ENCODE peak calls at places on chromosomes 13 and 19, in six cellular contexts. G is stimulated activated CD8-positive, alpha-beta memory T cell treated with anti-CD3 and anti-CD28 coated beads, Interleukin-4, amount 100 ng/mL, for 1 hour; E is AML-193; K is IMR-90; Y is progenitor cell of endocrine pancreas; D is AG20443. C is an unnamed sample.

GRCh38 chr19:29040291-29040690 is 172.7 kb downstream of the UQCRFS1 start:
- DNase-seq in G (no peak), E (no peak), K (no peak), Y (no peak), D (peak; percentile 52), C (no peak)

GRCh38 chr13:95540848-95541247 is 11.7 kb upstream of the CLDN10 start:
- DNase-seq in G (no peak), E (no peak), K (no peak), Y (no peak), D (no peak), C (no peak)

GRCh38 chr19:40640744-40641143 is 39.6 kb downstream of the LTBP4 start:
- DNase-seq in G (no peak), E (no peak), K (peak; percentile 45), Y (no peak), D (no peak), C (no peak)

GRCh38 chr19:46861691-46862503 is 1.1 kb downstream of the ARHGAP35 start:
- DNase-seq in G (no peak), E (peak; percentile 11), K (no peak), Y (no peak), D (no peak), C (no peak)

GRCh38 chr19:10924597-10924996 is 3.8 kb downstream of the YIPF2 start:
- DNase-seq in G (no peak), E (no peak), K (no peak), Y (no peak), D (no peak), C (no peak)

GRCh38 chr13:112104873-112105234 is 37.9 kb downstream of the SOX1 start:
- DNase-seq in G (no peak), E (no peak), K (no peak), Y (no peak), D (no peak), C (no peak)

GRCh38 chr19:15454371-15454800 is 4.6 kb upstream of the WIZ start:
- DNase-seq in G (no peak), E (no peak), K (no peak), Y (no peak), D (no peak), C (no peak)

GRCh38 chr13:46496086-46496485 is 56.9 kb upstream of the LRCH1 start:
- DNase-seq in G (no peak), E (no peak), K (no peak), Y (no peak), D (no peak), C (no peak)

GRCh38 chr13:24348797-24349515 is 39.6 kb downstream of the C1QTNF9 start:
- DNase-seq in G (no peak), E (no peak), K (no peak), Y (no peak), D (peak; percentile 6), C (no peak)

GRCh38 chr13:98050041-98050466 is 92.8 kb upstream of the FARP1 start:
- DNase-seq in G (no peak), E (no peak), K (peak; percentile 67), Y (no peak), D (no peak), C (no peak)

GRCh38 chr13:50208826-50209335 is 193.6 kb downstream of the KCNRG start:
- DNase-seq in G (no peak), E (peak; percentile 85), K (peak; percentile 76), Y (no peak), D (peak; percentile 82), C (peak; percentile 74)

GRCh38 chr19:2967972-2968371 is 9.4 kb upstream of the TLE6 start:
- DNase-seq in G (no peak), E (no peak), K (no peak), Y (no peak), D (no peak), C (no peak)

GRCh38 chr19:11736696-11737095 is 2.0 kb downstream of the ZNF823 start:
- DNase-seq in G (no peak), E (peak; percentile 24), K (peak; percentile 33), Y (no peak), D (peak; percentile 49), C (peak; percentile 4)

GRCh38 chr19:34034318-34034846 is 137.9 kb upstream of the LSM14A start:
- DNase-seq in G (no peak), E (no peak), K (no peak), Y (no peak), D (no peak), C (no peak)

GRCh38 chr13:29294869-29295268 is 300.6 kb downstream of the SLC7A1 start:
- DNase-seq in G (no peak), E (no peak), K (no peak), Y (no peak), D (no peak), C (no peak)

GRCh38 chr13:73922728-73923393 is 211.3 kb downstream of the KLF12 start:
- DNase-seq in G (no peak), E (no peak), K (peak; percentile 58), Y (no peak), D (peak; percentile 25), C (no peak)

GRCh38 chr13:25329706-25330105 is 28.3 kb downstream of the NUP58 start:
- DNase-seq in G (no peak), E (no peak), K (peak; percentile 26), Y (no peak), D (no peak), C (peak; percentile 49)

GRCh38 chr19:19860756-19861390 is 4.8 kb upstream of the ZNF253 start:
- DNase-seq in G (peak; percentile 25), E (no peak), K (no peak), Y (peak; percentile 49), D (peak; percentile 3), C (no peak)

GRCh38 chr19:16684216-16684615 is 23.3 kb downstream of the TMEM38A start:
- DNase-seq in G (no peak), E (no peak), K (no peak), Y (no peak), D (no peak), C (no peak)

GRCh38 chr13:108044929-108045328 is 170.4 kb downstream of the LIG4 start:
- DNase-seq in G (no peak), E (no peak), K (no peak), Y (no peak), D (no peak), C (no peak)

GRCh38 chr13:110186221-110186838 is 120.6 kb downstream of the COL4A1 start:
- DNase-seq in G (no peak), E (no peak), K (no peak), Y (no peak), D (no peak), C (no peak)

GRCh38 chr19:29660835-29661234 is 4.4 kb upstream of the PLEKHF1 start:
- DNase-seq in G (no peak), E (no peak), K (no peak), Y (no peak), D (no peak), C (no peak)

GRCh38 chr19:2477141-2477710 is 1.3 kb downstream of the GADD45B start:
- DNase-seq in G (no peak), E (no peak), K (peak; percentile 34), Y (no peak), D (no peak), C (no peak)

GRCh38 chr13:57996717-57997116 is 365.2 kb downstream of the PCDH17 start:
- DNase-seq in G (no peak), E (no peak), K (no peak), Y (no peak), D (no peak), C (no peak)

GRCh38 chr13:112748947-112749346 is 59.1 kb downstream of the ATP11A start:
- DNase-seq in G (no peak), E (no peak), K (no peak), Y (no peak), D (peak; percentile 83), C (no peak)

GRCh38 chr19:10797541-10798256 is 38.3 kb downstream of the TMED1 start:
- DNase-seq in G (peak; percentile 73), E (no peak), K (no peak), Y (no peak), D (no peak), C (no peak)

GRCh38 chr13:27012482-27013197 is 159.0 kb downstream of the USP12 start:
- DNase-seq in G (no peak), E (no peak), K (peak; percentile 89), Y (no peak), D (peak; percentile 88), C (peak; percentile 20)

GRCh38 chr19:16073481-16073880 is 2.8 kb upstream of the TPM4 start:
- DNase-seq in G (no peak), E (no peak), K (no peak), Y (no peak), D (no peak), C (no peak)

GRCh38 chr19:46670874-46671273 is 9.9 kb upstream of the DACT3 start:
- DNase-seq in G (no peak), E (no peak), K (peak; percentile 47), Y (no peak), D (peak; percentile 34), C (no peak)

GRCh38 chr19:7970716-7971448 is 27.4 kb upstream of the TIMM44 start:
- DNase-seq in G (no peak), E (no peak), K (peak; percentile 28), Y (peak; percentile 48), D (peak; percentile 71), C (no peak)

GRCh38 chr19:7257148-7258041 is 36.8 kb downstream of the INSR start:
- DNase-seq in G (no peak), E (no peak), K (peak; percentile 67), Y (peak; percentile 11), D (peak; percentile 33), C (peak; percentile 8)

GRCh38 chr19:4722671-4723464 is 774 bp downstream of the DPP9 start:
- DNase-seq in G (no peak), E (peak; percentile 9), K (peak; percentile 53), Y (no peak), D (peak; percentile 61), C (peak; percentile 46)

GRCh38 chr19:30111456-30111855 is 169.4 kb downstream of the URI1 start:
- DNase-seq in G (no peak), E (no peak), K (no peak), Y (no peak), D (no peak), C (no peak)